ENCODE peak calls at places on chromosomes 5 and 9, in five cellular contexts. D is fibroblast of lung, L is SK-N-SH, N is GM12878, C is mucosa of descending colon. U is an unnamed sample.

GRCh38 chr5:9067129-9067528 is 478.7 kb downstream of the SEMA5A start:
- DNase-seq in L (no peak), C (no peak), D (no peak), N (no peak), U (no peak)

GRCh38 chr9:74414325-74414724 is 82.8 kb upstream of the RORB start:
- DNase-seq in C (no peak), D (no peak), L (no peak), N (no peak), U (no peak)

GRCh38 chr9:28212979-28213378 is 639.7 kb upstream of the C9orf72 start:
- DNase-seq in C (no peak), D (peak; percentile 87), L (no peak), N (no peak), U (peak; percentile 1)

GRCh38 chr9:120619751-120620655 is 40.0 kb upstream of the CDK5RAP2 start:
- DNase-seq in C (peak; percentile 83), N (peak; percentile 16), L (peak; percentile 67), D (peak; percentile 54), U (peak; percentile 87)

GRCh38 chr9:125979383-125979782 is 232.2 kb downstream of the PBX3 start:
- DNase-seq in C (no peak), D (no peak), N (no peak), L (no peak), U (no peak)

GRCh38 chr5:51495672-51496071 is 112.4 kb downstream of the ISL1 start:
- DNase-seq in C (no peak), N (no peak), D (peak; percentile 80), L (no peak), U (peak; percentile 27)

GRCh38 chr5:82901281-82901888 is 175.8 kb downstream of the TMEM167A start:
- DNase-seq in L (no peak), N (no peak), D (no peak), C (no peak), U (no peak)

GRCh38 chr5:6899215-6899614 is 186.0 kb downstream of the TENT4A start:
- DNase-seq in L (no peak), C (peak; percentile 14), D (no peak), N (no peak), U (no peak)

GRCh38 chr5:39178171-39178570 is 41.2 kb downstream of the FYB1 start:
- DNase-seq in N (no peak), C (no peak), D (peak; percentile 37), L (no peak), U (peak; percentile 22)

GRCh38 chr9:132214027-132214622 is 52.3 kb downstream of the NTNG2 start:
- DNase-seq in C (no peak), N (no peak), L (peak; percentile 90), D (peak; percentile 97), U (peak; percentile 89)

GRCh38 chr9:94085062-94085639 is 887 bp downstream of the PTPDC1 start:
- DNase-seq in C (no peak), L (no peak), N (no peak), D (peak; percentile 82), U (no peak)

GRCh38 chr9:93666279-93666784 is 89.9 kb downstream of the PHF2 start:
- DNase-seq in C (no peak), N (no peak), D (no peak), L (no peak), U (no peak)

GRCh38 chr9:98092633-98092971 is 26.4 kb downstream of the TRIM14 start:
- DNase-seq in D (no peak), L (no peak), C (no peak), N (no peak), U (no peak)

GRCh38 chr5:79512692-79513518 is 1.0 kb downstream of the HOMER1 start:
- DNase-seq in N (no peak), D (peak; percentile 54), L (peak; percentile 34), C (peak; percentile 10), U (peak; percentile 35)

GRCh38 chr5:117652001-117652639 is 1077.5 kb upstream of the SEMA6A start:
- DNase-seq in C (no peak), N (no peak), L (peak; percentile 6), D (no peak), U (no peak)

GRCh38 chr5:57956606-57957005 is 474.0 kb upstream of the ACTBL2 start:
- DNase-seq in L (no peak), D (no peak), C (no peak), N (no peak), U (no peak)

GRCh38 chr5:24786108-24786507 is 141.3 kb upstream of the CDH10 start:
- DNase-seq in C (no peak), L (no peak), D (no peak), N (no peak), U (no peak)

GRCh38 chr5:134103998-134104612 is 10.4 kb upstream of the TCF7 start:
- DNase-seq in L (no peak), C (no peak), D (no peak), N (no peak), U (no peak)

GRCh38 chr9:119086590-119086989 is 282.6 kb downstream of the BRINP1 start:
- DNase-seq in C (no peak), N (no peak), L (no peak), D (no peak), U (no peak)

GRCh38 chr9:68492801-68493200 is 47.9 kb downstream of the TMEM252 start:
- DNase-seq in C (no peak), L (no peak), D (no peak), N (no peak), U (no peak)

GRCh38 chr5:80411589-80412219 is 3.8 kb downstream of the ZFYVE16 start:
- DNase-seq in L (no peak), C (no peak), N (no peak), D (peak; percentile 36), U (peak; percentile 16)

GRCh38 chr5:174191076-174191475 is 145.6 kb downstream of the NSG2 start:
- DNase-seq in N (no peak), C (no peak), D (no peak), L (no peak), U (no peak)

GRCh38 chr9:128627127-128627715 is 29.4 kb downstream of the DYNC2I2 start:
- DNase-seq in N (no peak), D (no peak), C (no peak), L (peak; percentile 22), U (no peak)

GRCh38 chr5:1320436-1321344 is 24.2 kb downstream of the CLPTM1L start:
- DNase-seq in D (no peak), L (no peak), N (no peak), C (no peak), U (no peak)

GRCh38 chr5:24621809-24622208 is 23.0 kb downstream of the CDH10 start:
- DNase-seq in L (no peak), C (peak; percentile 14), N (no peak), D (peak; percentile 23), U (no peak)

GRCh38 chr5:181167814-181168488 is 20.6 kb downstream of the OR2V2 start:
- DNase-seq in L (peak; percentile 74), N (no peak), C (no peak), D (no peak), U (no peak)

GRCh38 chr5:178551059-178551458 is 39.1 kb downstream of the COL23A1 start:
- DNase-seq in L (peak; percentile 54), D (peak; percentile 7), N (no peak), C (no peak), U (peak; percentile 17)

GRCh38 chr5:173637340-173637739 is 20.9 kb upstream of the BOD1 start:
- DNase-seq in C (no peak), L (peak; percentile 28), D (no peak), N (no peak), U (no peak)

GRCh38 chr5:115429345-115429940 is 115.1 kb downstream of the FEM1C start:
- DNase-seq in L (no peak), N (no peak), C (no peak), D (no peak), U (no peak)

GRCh38 chr5:160369990-160370712 is at the start of gene C1QTNF2:
- DNase-seq in D (peak; percentile 78), N (no peak), L (peak; percentile 77), C (peak; percentile 71), U (peak; percentile 72)

GRCh38 chr5:178288373-178289368 is 56.1 kb upstream of the PHYKPL start:
- DNase-seq in C (peak; percentile 9), N (no peak), L (no peak), D (peak; percentile 1), U (no peak)

GRCh38 chr5:122493776-122494518 is 181.9 kb downstream of the SNCAIP start:
- DNase-seq in N (no peak), L (peak; percentile 11), D (peak; percentile 45), C (no peak), U (no peak)

GRCh38 chr9:94611638-94612068 is 18.0 kb upstream of the FBP2 start:
- DNase-seq in L (no peak), C (peak; percentile 40), D (no peak), N (no peak), U (no peak)

DNA sequence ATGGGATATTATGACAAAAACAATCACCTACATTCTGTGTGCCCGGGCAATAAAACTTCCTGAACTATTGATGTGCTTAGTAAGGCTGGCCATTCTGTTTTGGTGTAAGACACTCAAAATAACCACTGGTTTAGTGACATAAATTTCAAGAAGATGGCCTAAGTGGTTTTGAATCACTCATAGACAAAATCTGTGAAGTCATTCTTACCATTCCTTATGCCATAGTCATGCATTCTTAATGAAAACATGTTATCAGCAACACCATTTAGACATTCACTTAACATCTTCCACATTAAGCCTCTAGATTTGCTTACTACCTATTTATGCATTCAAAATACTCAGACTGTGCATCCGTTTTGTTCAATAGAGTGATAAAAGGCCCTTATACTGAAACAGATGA is 848.7 kb upstream of the DMAC1 start:
- DNase-seq in N (no peak), L (no peak), C (no peak), D (peak; percentile 69), U (peak; percentile 41)
- H3K4me3 ChIP-seq in N (no peak overlapping the region), L (no peak overlapping the region), C (no peak overlapping the region), D (no peak overlapping the region), U (no peak overlapping the region)

GRCh38 chr5:172293054-172293744 is 9.6 kb upstream of the UBTD2 start:
- DNase-seq in L (peak; percentile 76), N (no peak), D (peak; percentile 61), C (peak; percentile 71), U (peak; percentile 81)
- TF ChIP-seq CTCF in L (peak; percentile 93), N (peak; percentile 87), D (peak; percentile 85), C (peak; percentile 71), U (peak; percentile 86)

GRCh38 chr5:41508186-41508585 is 2.2 kb downstream of the PLCXD3 start:
- DNase-seq in C (no peak), N (no peak), L (no peak), D (peak; percentile 4), U (no peak)
- H3K4me3 ChIP-seq in C (no peak overlapping the region), N (no peak overlapping the region), L (peak overlapping the region; percentile 67), D (no peak overlapping the region), U (peak overlapping the region; percentile 26)

DNA sequence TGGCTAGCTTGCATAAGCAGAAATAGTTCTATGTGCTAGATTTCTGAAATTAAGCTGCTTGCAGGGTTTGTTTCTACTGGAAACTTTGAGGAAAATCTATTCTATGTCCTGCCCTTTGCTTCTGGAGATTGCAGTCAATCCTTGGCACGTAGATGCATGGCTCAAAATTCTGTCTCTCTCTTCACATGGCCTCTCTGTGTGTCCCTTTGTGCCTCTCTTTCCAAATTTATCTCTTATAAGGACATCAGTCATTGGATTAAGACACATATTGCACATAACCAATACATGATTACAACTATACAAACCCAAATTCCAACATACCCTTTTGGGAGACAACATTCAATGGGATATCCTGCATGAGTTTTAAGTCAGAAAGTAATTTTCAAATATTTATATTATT is 744.3 kb upstream of the CTNND2 start:
- DNase-seq in N (no peak), D (no peak), C (no peak), L (no peak), U (no peak)
- TF ChIP-seq CTCF in N (no peak), D (no peak), C (no peak), L (no peak), U (no peak)

U was measured in fibroblast of the aortic adventitia.